ENCODE peak calls at places on chromosomes 7 and 10, in six cellular contexts. One of them, this sample, is unnamed.

GRCh38 chr7:1403844-1404404 is 55.3 kb downstream of the MICALL2 start:
- DNase-seq in stomach: no peak
- DNase-seq in GM12878: no peak
- DNase-seq in transverse colon: no peak
- DNase-seq in HepG2: no peak
- DNase-seq in H1: no peak
- DNase-seq in this sample: no peak

GRCh38 chr10:120328647-120329046 is 128.4 kb upstream of the PLPP4 start:
- DNase-seq in stomach: no peak
- DNase-seq in GM12878: no peak
- DNase-seq in transverse colon: no peak
- DNase-seq in HepG2: no peak
- DNase-seq in H1: no peak
- DNase-seq in this sample: no peak

GRCh38 chr7:105648561-105649401 is 67.5 kb upstream of the EFCAB10 start:
- DNase-seq in stomach: peak; percentile 60
- DNase-seq in GM12878: no peak
- DNase-seq in transverse colon: peak; percentile 25
- DNase-seq in HepG2: peak; percentile 65
- DNase-seq in H1: no peak
- DNase-seq in this sample: no peak

GRCh38 chr10:104328916-104329710 is 9.2 kb downstream of the ITPRIP start:
- DNase-seq in stomach: no peak
- DNase-seq in GM12878: no peak
- DNase-seq in transverse colon: no peak
- DNase-seq in HepG2: peak; percentile 23
- DNase-seq in H1: no peak
- DNase-seq in this sample: peak; percentile 83

GRCh38 chr10:29329420-29329819 is 40.5 kb downstream of the LYZL1 start:
- DNase-seq in stomach: no peak
- DNase-seq in GM12878: no peak
- DNase-seq in transverse colon: no peak
- DNase-seq in HepG2: peak; percentile 54
- DNase-seq in H1: no peak
- DNase-seq in this sample: no peak

GRCh38 chr7:36487756-36488336 is 98.2 kb downstream of the ANLN start:
- DNase-seq in stomach: no peak
- DNase-seq in GM12878: peak; percentile 21
- DNase-seq in transverse colon: no peak
- DNase-seq in HepG2: peak; percentile 39
- DNase-seq in H1: no peak
- DNase-seq in this sample: no peak

GRCh38 chr7:53996856-53997255 is 545.3 kb upstream of the VSTM2A start:
- DNase-seq in stomach: no peak
- DNase-seq in GM12878: no peak
- DNase-seq in transverse colon: no peak
- DNase-seq in HepG2: no peak
- DNase-seq in H1: no peak
- DNase-seq in this sample: no peak

GRCh38 chr10:124646483-124647352 is 97.5 kb downstream of the FAM53B start:
- DNase-seq in stomach: peak; percentile 88
- DNase-seq in GM12878: no peak
- DNase-seq in transverse colon: peak; percentile 59
- DNase-seq in HepG2: peak; percentile 43
- DNase-seq in H1: no peak
- DNase-seq in this sample: no peak

GRCh38 chr10:11304906-11305585 is 287.4 kb downstream of the CELF2 start:
- DNase-seq in stomach: no peak
- DNase-seq in GM12878: no peak
- DNase-seq in transverse colon: no peak
- DNase-seq in HepG2: no peak
- DNase-seq in H1: no peak
- DNase-seq in this sample: no peak

GRCh38 chr10:59362991-59363390 is 642 bp upstream of the FAM13C start:
- DNase-seq in stomach: peak; percentile 50
- DNase-seq in GM12878: no peak
- DNase-seq in transverse colon: peak; percentile 60
- DNase-seq in HepG2: no peak
- DNase-seq in H1: peak; percentile 15
- DNase-seq in this sample: peak; percentile 83

GRCh38 chr7:110590415-110590814 is 500.5 kb upstream of the LRRN3 start:
- DNase-seq in stomach: no peak
- DNase-seq in GM12878: no peak
- DNase-seq in transverse colon: no peak
- DNase-seq in HepG2: no peak
- DNase-seq in H1: peak; percentile 25
- DNase-seq in this sample: no peak

GRCh38 chr7:73702226-73702625 is 17.2 kb downstream of the STX1A start:
- DNase-seq in stomach: no peak
- DNase-seq in GM12878: no peak
- DNase-seq in transverse colon: no peak
- DNase-seq in HepG2: no peak
- DNase-seq in H1: no peak
- DNase-seq in this sample: no peak

GRCh38 chr7:94451276-94451675 is 56.6 kb downstream of the COL1A2 start:
- DNase-seq in stomach: no peak
- DNase-seq in GM12878: no peak
- DNase-seq in transverse colon: no peak
- DNase-seq in HepG2: no peak
- DNase-seq in H1: no peak
- DNase-seq in this sample: no peak

GRCh38 chr7:4178887-4179286 is 503.2 kb upstream of the FOXK1 start:
- DNase-seq in stomach: no peak
- DNase-seq in GM12878: no peak
- DNase-seq in transverse colon: no peak
- DNase-seq in HepG2: no peak
- DNase-seq in H1: no peak
- DNase-seq in this sample: no peak

GRCh38 chr10:24208661-24209420 is at the start of gene KIAA1217:
- DNase-seq in stomach: peak; percentile 39
- DNase-seq in GM12878: no peak
- DNase-seq in transverse colon: peak; percentile 51
- DNase-seq in HepG2: peak; percentile 76
- DNase-seq in H1: no peak
- DNase-seq in this sample: no peak

GRCh38 chr7:1536768-1537630 is 6.5 kb downstream of the MAFK start:
- DNase-seq in stomach: peak; percentile 96
- DNase-seq in GM12878: no peak
- DNase-seq in transverse colon: peak; percentile 91
- DNase-seq in HepG2: peak; percentile 93
- DNase-seq in H1: no peak
- DNase-seq in this sample: peak; percentile 98

GRCh38 chr10:12819656-12820055 is 181.9 kb downstream of the CCDC3 start:
- DNase-seq in stomach: no peak
- DNase-seq in GM12878: no peak
- DNase-seq in transverse colon: no peak
- DNase-seq in HepG2: no peak
- DNase-seq in H1: no peak
- DNase-seq in this sample: no peak

GRCh38 chr7:79290398-79290797 is 163.1 kb downstream of the MAGI2 start:
- DNase-seq in stomach: no peak
- DNase-seq in GM12878: no peak
- DNase-seq in transverse colon: no peak
- DNase-seq in HepG2: no peak
- DNase-seq in H1: no peak
- DNase-seq in this sample: no peak

GRCh38 chr7:132456418-132456817 is 119.9 kb downstream of the PLXNA4 start:
- DNase-seq in stomach: no peak
- DNase-seq in GM12878: no peak
- DNase-seq in transverse colon: no peak
- DNase-seq in HepG2: no peak
- DNase-seq in H1: no peak
- DNase-seq in this sample: no peak

GRCh38 chr10:102802920-102803534 is 34.2 kb downstream of the CYP17A1 start:
- DNase-seq in stomach: no peak
- DNase-seq in GM12878: peak; percentile 38
- DNase-seq in transverse colon: peak; percentile 29
- DNase-seq in HepG2: no peak
- DNase-seq in H1: peak; percentile 61
- DNase-seq in this sample: no peak

GRCh38 chr10:18719811-18720210 is 60.6 kb downstream of the ARL5B start:
- DNase-seq in stomach: no peak
- DNase-seq in GM12878: no peak
- DNase-seq in transverse colon: no peak
- DNase-seq in HepG2: no peak
- DNase-seq in H1: no peak
- DNase-seq in this sample: no peak

GRCh38 chr10:122368502-122369254 is 5.8 kb upstream of the PLEKHA1 start:
- DNase-seq in stomach: no peak
- DNase-seq in GM12878: no peak
- DNase-seq in transverse colon: no peak
- DNase-seq in HepG2: no peak
- DNase-seq in H1: no peak
- DNase-seq in this sample: no peak

GRCh38 chr7:23216021-23216420 is 30.6 kb upstream of the GPNMB start:
- DNase-seq in stomach: no peak
- DNase-seq in GM12878: no peak
- DNase-seq in transverse colon: peak; percentile 26
- DNase-seq in HepG2: no peak
- DNase-seq in H1: no peak
- DNase-seq in this sample: no peak

GRCh38 chr7:55120501-55121198 is 101.8 kb downstream of the EGFR start:
- DNase-seq in stomach: no peak
- DNase-seq in GM12878: no peak
- DNase-seq in transverse colon: no peak
- DNase-seq in HepG2: no peak
- DNase-seq in H1: no peak
- DNase-seq in this sample: no peak

GRCh38 chr7:142859829-142860228 is 5.0 kb downstream of the EPHB6 start:
- DNase-seq in stomach: no peak
- DNase-seq in GM12878: no peak
- DNase-seq in transverse colon: no peak
- DNase-seq in HepG2: no peak
- DNase-seq in H1: no peak
- DNase-seq in this sample: no peak

GRCh38 chr10:89710748-89711147 is 9.4 kb downstream of the KIF20B start:
- DNase-seq in stomach: no peak
- DNase-seq in GM12878: no peak
- DNase-seq in transverse colon: no peak
- DNase-seq in HepG2: no peak
- DNase-seq in H1: no peak
- DNase-seq in this sample: no peak

GRCh38 chr10:121525276-121526039 is 72.8 kb downstream of the FGFR2 start:
- DNase-seq in stomach: no peak
- DNase-seq in GM12878: no peak
- DNase-seq in transverse colon: peak; percentile 41
- DNase-seq in HepG2: no peak
- DNase-seq in H1: no peak
- DNase-seq in this sample: no peak

GRCh38 chr10:43408710-43409384 is at the start of gene HNRNPF:
- DNase-seq in stomach: peak; percentile 95
- DNase-seq in GM12878: peak; percentile 77
- DNase-seq in transverse colon: peak; percentile 96
- DNase-seq in HepG2: peak; percentile 87
- DNase-seq in H1: peak; percentile 86
- DNase-seq in this sample: peak; percentile 96
- TF ChIP-seq EP300 in stomach: no peak
- TF ChIP-seq EP300 in GM12878: no peak
- TF ChIP-seq EP300 in transverse colon: no peak
- TF ChIP-seq EP300 in HepG2: peak; percentile 18
- TF ChIP-seq EP300 in H1: no peak
- TF ChIP-seq EP300 in this sample: no peak

GRCh38 chr7:99473315-99473596 is 566 bp downstream of the ZNF789 start:
- DNase-seq in stomach: no peak
- DNase-seq in GM12878: peak; percentile 33
- DNase-seq in transverse colon: peak; percentile 26
- DNase-seq in HepG2: peak; percentile 76
- DNase-seq in H1: no peak
- DNase-seq in this sample: no peak

GRCh38 chr7:99469381-99470065 is 3.2 kb upstream of the ZNF789 start:
- DNase-seq in stomach: no peak
- DNase-seq in GM12878: no peak
- DNase-seq in transverse colon: no peak
- DNase-seq in HepG2: peak; percentile 31
- DNase-seq in H1: no peak
- DNase-seq in this sample: no peak

GRCh38 chr7:99468336-99468918 is 2.5 kb upstream of the ATP5MF start:
- DNase-seq in stomach: no peak
- DNase-seq in GM12878: no peak
- DNase-seq in transverse colon: no peak
- DNase-seq in HepG2: no peak
- DNase-seq in H1: no peak
- DNase-seq in this sample: no peak

GRCh38 chr7:99476107-99476506 is 3.4 kb downstream of the ZNF789 start:
- DNase-seq in stomach: no peak
- DNase-seq in GM12878: no peak
- DNase-seq in transverse colon: no peak
- DNase-seq in HepG2: no peak
- DNase-seq in H1: no peak
- DNase-seq in this sample: no peak

DNA sequence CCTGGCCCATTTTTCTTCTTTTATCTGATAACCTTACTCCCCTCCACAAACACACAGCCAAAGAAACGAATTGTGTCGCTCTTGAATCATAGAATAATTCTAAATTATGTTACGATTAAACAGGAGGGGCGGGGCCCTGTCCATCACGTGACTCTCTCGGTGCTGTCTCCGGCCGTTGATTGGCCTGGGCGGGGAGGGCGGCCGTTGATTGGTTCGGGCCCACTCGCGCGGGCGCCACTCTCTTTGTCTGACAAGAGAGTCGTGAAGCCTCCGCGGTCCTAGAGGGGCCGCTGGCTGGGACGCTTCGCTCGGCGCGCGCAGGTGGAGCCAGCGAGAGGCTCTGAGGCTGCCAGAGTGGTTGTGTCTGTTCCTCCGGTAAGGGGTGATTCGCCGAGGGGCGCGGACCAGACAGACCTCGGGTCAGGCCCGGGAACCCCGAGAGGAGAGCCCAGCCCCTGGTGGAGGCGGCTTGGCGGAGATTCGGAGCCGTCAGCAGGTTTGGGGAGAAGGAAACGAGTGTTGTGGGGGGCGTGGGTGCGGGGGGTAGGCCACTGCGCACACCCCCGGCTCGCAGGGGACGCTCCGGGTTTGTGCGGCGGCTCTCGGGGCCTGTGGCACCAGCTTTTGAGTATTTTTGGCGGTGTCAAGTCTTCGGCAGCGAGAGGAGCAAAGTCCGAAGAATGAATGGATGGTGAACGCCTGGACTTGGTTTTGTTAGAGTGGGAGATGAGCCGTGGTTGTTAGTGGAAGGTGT is at the start of gene ZNF789:
- DNase-seq in stomach: peak; percentile 99
- DNase-seq in GM12878: peak; percentile 70
- DNase-seq in transverse colon: peak; percentile 98
- DNase-seq in HepG2: peak; percentile 94
- DNase-seq in H1: peak; percentile 84
- DNase-seq in this sample: peak; percentile 100
- TF ChIP-seq POLR2A in stomach: no peak
- TF ChIP-seq POLR2A in GM12878: peak; percentile 92
- TF ChIP-seq POLR2A in transverse colon: peak; percentile 78
- TF ChIP-seq POLR2A in HepG2: peak; percentile 87
- TF ChIP-seq POLR2A in H1: peak; percentile 4
- TF ChIP-seq POLR2A in this sample: no peak

GRCh38 chr10:113044015-113044755 is 94.1 kb downstream of the TCF7L2 start:
- DNase-seq in stomach: no peak
- DNase-seq in GM12878: no peak
- DNase-seq in transverse colon: no peak
- DNase-seq in HepG2: no peak
- DNase-seq in H1: no peak
- DNase-seq in this sample: no peak
- TF ChIP-seq POLR2AphosphoS5 in stomach: no peak
- TF ChIP-seq POLR2AphosphoS5 in GM12878: no peak
- TF ChIP-seq POLR2AphosphoS5 in transverse colon: no peak
- TF ChIP-seq POLR2AphosphoS5 in HepG2: no peak
- TF ChIP-seq POLR2AphosphoS5 in H1: no peak
- TF ChIP-seq POLR2AphosphoS5 in this sample: no peak

GRCh38 chr7:70568674-70569334 is 563.1 kb upstream of the GALNT17 start:
- DNase-seq in stomach: peak; percentile 79
- DNase-seq in GM12878: no peak
- DNase-seq in transverse colon: peak; percentile 31
- DNase-seq in HepG2: no peak
- DNase-seq in H1: no peak
- DNase-seq in this sample: no peak
- TF ChIP-seq EP300 in stomach: no peak
- TF ChIP-seq EP300 in GM12878: no peak
- TF ChIP-seq EP300 in transverse colon: no peak
- TF ChIP-seq EP300 in HepG2: no peak
- TF ChIP-seq EP300 in H1: no peak
- TF ChIP-seq EP300 in this sample: no peak

This sample was measured in suprapubic skin.